ENCODE peak calls at places on chromosomes 11 and 22, in seven cellular contexts. L, U, Z, E, N, K and P are unnamed samples.

GRCh38 chr11:2420502-2421225 is 20.1 kb downstream of the TSSC4 start:
- DNase-seq in L (peak; percentile 77), U (peak; percentile 80), Z (peak; percentile 40), N (peak; percentile 77), E (peak; percentile 51), K (peak; percentile 63), P (peak; percentile 93)

GRCh38 chr11:45859661-45860140 is 12.4 kb downstream of the CRY2 start:
- DNase-seq in L (peak; percentile 95), E (no peak), Z (no peak), N (no peak), K (peak; percentile 99), U (peak; percentile 86), P (peak; percentile 92)

GRCh38 chr11:69447786-69448185 is 33.7 kb upstream of the LINC01488 start:
- DNase-seq in Z (no peak), K (no peak), N (no peak), L (peak; percentile 53), U (no peak), E (no peak), P (peak; percentile 84)

GRCh38 chr11:123152951-123153350 is 42.1 kb downstream of the CLMP start:
- DNase-seq in N (no peak), Z (no peak), K (no peak), U (peak; percentile 14), L (no peak), E (no peak), P (no peak)

GRCh38 chr11:47383106-47383505 is 4.8 kb upstream of the SPI1 start:
- DNase-seq in L (no peak), Z (no peak), N (no peak), K (no peak), E (no peak), U (no peak), P (no peak)

GRCh38 chr22:24402460-24403192 is 24.8 kb upstream of the ADORA2A start:
- DNase-seq in L (peak; percentile 75), U (peak; percentile 87), N (no peak), E (no peak), K (peak; percentile 86), Z (peak; percentile 82), P (peak; percentile 81)

GRCh38 chr11:19370100-19370861 is 129.5 kb upstream of the E2F8 start:
- DNase-seq in U (no peak), K (peak; percentile 67), L (no peak), E (no peak), Z (no peak), N (no peak), P (no peak)

GRCh38 chr11:132898021-132898420 is 634.3 kb downstream of the OPCML start:
- DNase-seq in U (no peak), L (no peak), E (no peak), K (peak; percentile 77), Z (no peak), N (no peak), P (no peak)

GRCh38 chr11:84671325-84672019 is 955.7 kb downstream of the DLG2 start:
- DNase-seq in U (no peak), L (no peak), Z (no peak), E (no peak), N (no peak), K (no peak), P (no peak)

GRCh38 chr11:132650969-132651720 is 881.2 kb downstream of the OPCML start:
- DNase-seq in K (no peak), N (no peak), U (no peak), Z (no peak), E (no peak), L (no peak), P (peak; percentile 60)

GRCh38 chr11:35144811-35145210 is 5.8 kb downstream of the CD44 start:
- DNase-seq in U (no peak), E (no peak), L (no peak), N (no peak), K (peak; percentile 58), Z (no peak), P (no peak)

GRCh38 chr11:36066891-36067290 is 123.0 kb downstream of the LDLRAD3 start:
- DNase-seq in N (no peak), U (no peak), E (no peak), K (no peak), L (no peak), Z (no peak), P (no peak)

GRCh38 chr11:68312117-68312779 is at the start of gene LRP5:
- DNase-seq in L (no peak), K (no peak), Z (no peak), U (peak; percentile 58), E (no peak), N (no peak), P (peak; percentile 78)
- H3K4me3 ChIP-seq in L (peak within 1 kb of the TSS; percentile 86), K (peak within 1 kb of the TSS; percentile 62), Z (peak within 1 kb of the TSS; percentile 69), U (peak within 1 kb of the TSS; percentile 82), E (peak within 1 kb of the TSS; percentile 26), N (peak within 1 kb of the TSS; percentile 95), P (peak within 1 kb of the TSS; percentile 42)

GRCh38 chr22:29914991-29915390 is 32.0 kb downstream of the MTMR3 start:
- DNase-seq in E (no peak), U (no peak), Z (no peak), K (no peak), N (no peak), L (no peak), P (no peak)
- H3K4me1 ChIP-seq in E (peaks cover 7% of the 10 kb centered on the region), U (no peaks in the 10 kb centered on the region), Z (peaks cover 17% of the 10 kb centered on the region), K (peaks cover 22% of the 10 kb centered on the region), N (no peaks in the 10 kb centered on the region), L (peaks cover 52% of the 10 kb centered on the region), P (peaks cover 64% of the 10 kb centered on the region)

DNA sequence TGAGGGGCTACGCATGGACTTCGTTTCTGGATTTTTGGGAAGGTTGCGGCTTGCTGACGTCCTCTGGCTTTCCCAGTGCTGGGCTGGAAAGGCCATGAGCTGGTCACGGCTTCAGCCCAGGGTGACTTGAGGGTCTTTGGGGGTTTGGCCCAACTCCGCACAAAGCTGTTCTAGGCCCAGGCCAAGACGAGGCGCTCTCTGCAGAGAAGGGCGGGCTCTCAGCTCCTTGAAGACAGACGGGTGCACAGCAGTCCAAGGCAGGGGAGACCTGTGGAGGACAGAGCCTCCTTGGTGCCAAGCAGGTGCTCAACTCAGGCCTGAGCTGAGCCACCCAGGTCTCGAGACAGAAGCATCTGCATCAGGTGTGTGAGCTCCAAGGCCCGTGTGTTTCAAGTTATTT is 1003.7 kb downstream of the BRD1 start:
- DNase-seq in Z (no peak), N (no peak), E (no peak), L (no peak), U (no peak), K (no peak), P (no peak)
- H3K27me3 ChIP-seq in Z (peaks cover 2% of the 10 kb centered on the region), N (no peaks in the 10 kb centered on the region), E (no peaks in the 10 kb centered on the region), L (peaks cover 15% of the 10 kb centered on the region), U (no peaks in the 10 kb centered on the region), K (no peaks in the 10 kb centered on the region), P (peaks cover 95% of the 10 kb centered on the region)

GRCh38 chr11:11571893-11572292 is 49.9 kb downstream of the GALNT18 start:
- DNase-seq in K (no peak), Z (no peak), U (no peak), E (no peak), L (no peak), N (no peak), P (no peak)

GRCh38 chr11:11567862-11568650 is 53.7 kb downstream of the GALNT18 start:
- DNase-seq in K (peak; percentile 8), Z (peak; percentile 22), L (no peak), E (no peak), U (no peak), N (no peak), P (no peak)

GRCh38 chr11:11568651-11569229 is 53.1 kb downstream of the GALNT18 start:
- DNase-seq in N (no peak), U (no peak), Z (no peak), K (no peak), E (no peak), L (no peak), P (no peak)

GRCh38 chr11:11570823-11571222 is 51.0 kb downstream of the GALNT18 start:
- DNase-seq in K (no peak), E (no peak), N (no peak), L (no peak), U (no peak), Z (no peak), P (no peak)

DNA sequence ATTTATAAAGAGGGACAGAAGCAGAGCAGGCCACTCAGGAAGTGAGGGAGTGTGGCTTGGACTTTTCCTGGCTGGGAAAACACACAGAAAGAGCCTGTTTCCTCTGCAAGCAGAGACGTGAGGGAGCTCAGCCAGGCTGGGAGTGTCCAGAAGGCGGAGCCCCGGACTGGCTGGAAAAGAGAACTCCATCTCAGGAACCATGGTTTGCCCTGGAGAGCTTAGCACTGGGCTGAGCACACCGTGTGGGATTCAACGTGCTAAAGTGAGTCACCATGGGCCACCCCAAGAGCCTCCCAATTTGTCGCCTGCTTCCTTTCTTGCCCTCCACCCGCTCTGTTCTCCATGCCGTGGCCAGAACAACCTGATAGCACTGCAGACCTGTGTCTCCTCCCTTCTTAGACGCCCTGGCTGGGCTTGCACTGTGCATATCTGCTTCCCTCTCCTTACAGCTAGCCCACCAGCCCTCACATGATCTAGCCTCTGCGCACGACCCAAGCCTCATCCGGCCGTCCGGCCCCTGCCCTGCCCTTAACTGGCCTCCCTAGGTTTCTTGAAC is 51.8 kb downstream of the GALNT18 start:
- DNase-seq in L (peak; percentile 48), U (no peak), K (peak; percentile 15), Z (no peak), N (no peak), E (no peak), P (peak; percentile 64)
- H3K4me3 ChIP-seq in L (no peak overlapping the region), U (no peak overlapping the region), K (no peak overlapping the region), Z (no peak overlapping the region), N (no peak overlapping the region), E (no peak overlapping the region), P (no peak overlapping the region)

GRCh38 chr11:93740031-93740801 is 1.1 kb downstream of the TAF1D start:
- DNase-seq in K (peak; percentile 31), Z (no peak), N (no peak), U (no peak), L (no peak), E (peak; percentile 24), P (peak; percentile 35)
- H3K4me1 ChIP-seq in K (peaks cover 4% of the 10 kb centered on the region), Z (peaks cover 31% of the 10 kb centered on the region), N (peaks cover 22% of the 10 kb centered on the region), U (no peaks in the 10 kb centered on the region), L (peaks cover 50% of the 10 kb centered on the region), E (peaks cover 62% of the 10 kb centered on the region), P (peaks cover 7% of the 10 kb centered on the region)

DNA sequence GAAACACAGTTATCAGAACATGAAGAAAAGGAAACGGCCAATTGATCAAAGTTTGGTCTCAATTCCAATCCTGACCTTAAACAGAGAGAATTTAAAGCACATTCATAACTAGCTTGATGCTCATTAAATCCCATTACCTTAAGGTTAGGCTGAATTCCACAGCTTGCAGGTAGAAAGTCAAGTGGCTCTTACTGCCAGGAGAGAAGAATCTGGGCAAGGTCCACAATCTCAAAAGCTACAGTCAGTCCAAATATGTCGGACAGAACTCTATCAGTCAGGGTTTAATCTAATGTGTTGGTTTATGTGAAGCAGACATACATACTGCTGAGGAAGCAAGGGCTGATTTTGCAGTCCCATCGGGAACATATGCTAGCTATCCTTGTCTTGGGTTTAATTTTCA is 348.8 kb downstream of the SOX6 start:
- DNase-seq in K (no peak), L (no peak), U (no peak), Z (no peak), N (no peak), E (no peak), P (no peak)
- H3K27me3 ChIP-seq in K (no peaks in the 10 kb centered on the region), L (no peaks in the 10 kb centered on the region), U (no peaks in the 10 kb centered on the region), Z (peaks cover 33% of the 10 kb centered on the region), N (no peaks in the 10 kb centered on the region), E (no peaks in the 10 kb centered on the region), P (no peaks in the 10 kb centered on the region)

GRCh38 chr11:105100206-105100605 is 39.4 kb downstream of the CARD18 start:
- DNase-seq in E (no peak), N (no peak), L (no peak), U (no peak), K (no peak), Z (no peak), P (no peak)
- H3K4me3 ChIP-seq in E (peak overlapping the region; percentile 93), N (no peak overlapping the region), L (no peak overlapping the region), U (no peak overlapping the region), K (no peak overlapping the region), Z (no peak overlapping the region), P (no peak overlapping the region)